ENCODE peak calls at places on chromosomes 11 and 22, in ten cellular contexts. L is AG04450, T is mammary epithelial cell, Y is tibial artery, R is psoas muscle, J is dorsolateral prefrontal cortex, D is cardiac fibroblast, I is pancreas, M is fibroblast of lung, N is astrocyte of the spinal cord. C is an unnamed sample.
A peak's percentile ranks its signal among the peaks of the same experiment; 100 is the strongest.

GRCh38 chr22:32760815-32761214 is 40.7 kb upstream of the TIMP3 start:
- DNase-seq in L (no peak), T (no peak), Y (peak; percentile 60), R (no peak), J (no peak), D (no peak), I (no peak), M (no peak), N (no peak), C (no peak)

GRCh38 chr22:41782316-41782715 is 18.2 kb upstream of the CCDC134 start:
- DNase-seq in L (no peak), T (no peak), Y (no peak), R (no peak), J (no peak), D (no peak), I (no peak), M (no peak), N (no peak), C (no peak)

GRCh38 chr11:11558352-11558751 is 63.5 kb downstream of the GALNT18 start:
- DNase-seq in L (no peak), T (peak; percentile 47), Y (no peak), R (no peak), J (no peak), D (no peak), I (no peak), M (no peak), N (no peak), C (no peak)

GRCh38 chr11:94650756-94651155 is 83.6 kb downstream of the PIWIL4 start:
- DNase-seq in L (peak; percentile 44), T (no peak), Y (peak; percentile 57), R (peak; percentile 72), J (no peak), D (peak; percentile 87), I (peak; percentile 13), M (peak; percentile 71), N (peak; percentile 19), C (peak; percentile 73)

GRCh38 chr22:23383491-23384450 is 196.3 kb downstream of the IGLL1 start:
- DNase-seq in L (no peak), T (no peak), Y (peak; percentile 33), R (no peak), J (no peak), D (peak; percentile 14), I (no peak), M (no peak), N (no peak), C (peak; percentile 14)

GRCh38 chr22:39839917-39840510 is 53.5 kb downstream of the ENTHD1 start:
- DNase-seq in L (no peak), T (no peak), Y (no peak), R (no peak), J (no peak), D (no peak), I (no peak), M (no peak), N (no peak), C (no peak)

GRCh38 chr11:33262016-33262638 is 4.9 kb downstream of the HIPK3 start:
- DNase-seq in L (no peak), T (no peak), Y (no peak), R (no peak), J (no peak), D (no peak), I (no peak), M (peak; percentile 17), N (peak; percentile 19), C (peak; percentile 27)

GRCh38 chr11:131195801-131196517 is 174.5 kb upstream of the NTM start:
- DNase-seq in L (peak; percentile 11), T (no peak), Y (no peak), R (no peak), J (no peak), D (peak; percentile 56), I (peak; percentile 46), M (peak; percentile 50), N (peak; percentile 37), C (peak; percentile 48)

GRCh38 chr11:62546937-62547625 is 475 bp upstream of the AHNAK start:
- DNase-seq in L (no peak), T (peak; percentile 72), Y (no peak), R (no peak), J (no peak), D (peak; percentile 37), I (no peak), M (peak; percentile 57), N (peak; percentile 67), C (peak; percentile 42)
- H3K4me3 ChIP-seq in L (peak overlapping the region; percentile 98), T (peak overlapping the region; percentile 91), Y (peak overlapping the region; percentile 87), R (peak overlapping the region; percentile 91), J (peak overlapping the region; percentile 67), D (peak overlapping the region; percentile 95), I (peak overlapping the region; percentile 43), M (peak overlapping the region; percentile 71), N (peak overlapping the region; percentile 91), C (peak overlapping the region; percentile 73)

GRCh38 chr22:50192056-50192824 is 6.5 kb downstream of the TRABD start:
- DNase-seq in L (no peak), T (peak; percentile 32), Y (no peak), R (peak; percentile 10), J (no peak), D (no peak), I (peak; percentile 68), M (no peak), N (no peak), C (no peak)

GRCh38 chr22:50191041-50191740 is 5.5 kb downstream of the TRABD start:
- DNase-seq in L (no peak), T (no peak), Y (no peak), R (peak; percentile 41), J (no peak), D (peak; percentile 32), I (no peak), M (no peak), N (no peak), C (no peak)

GRCh38 chr22:50189184-50189848 is 3.6 kb downstream of the TRABD start:
- DNase-seq in L (no peak), T (no peak), Y (no peak), R (peak; percentile 44), J (no peak), D (no peak), I (peak; percentile 74), M (no peak), N (no peak), C (no peak)

GRCh38 chr22:50189849-50190181 is 4.1 kb downstream of the TRABD start:
- DNase-seq in L (no peak), T (no peak), Y (no peak), R (no peak), J (no peak), D (no peak), I (no peak), M (peak; percentile 33), N (no peak), C (no peak)

DNA sequence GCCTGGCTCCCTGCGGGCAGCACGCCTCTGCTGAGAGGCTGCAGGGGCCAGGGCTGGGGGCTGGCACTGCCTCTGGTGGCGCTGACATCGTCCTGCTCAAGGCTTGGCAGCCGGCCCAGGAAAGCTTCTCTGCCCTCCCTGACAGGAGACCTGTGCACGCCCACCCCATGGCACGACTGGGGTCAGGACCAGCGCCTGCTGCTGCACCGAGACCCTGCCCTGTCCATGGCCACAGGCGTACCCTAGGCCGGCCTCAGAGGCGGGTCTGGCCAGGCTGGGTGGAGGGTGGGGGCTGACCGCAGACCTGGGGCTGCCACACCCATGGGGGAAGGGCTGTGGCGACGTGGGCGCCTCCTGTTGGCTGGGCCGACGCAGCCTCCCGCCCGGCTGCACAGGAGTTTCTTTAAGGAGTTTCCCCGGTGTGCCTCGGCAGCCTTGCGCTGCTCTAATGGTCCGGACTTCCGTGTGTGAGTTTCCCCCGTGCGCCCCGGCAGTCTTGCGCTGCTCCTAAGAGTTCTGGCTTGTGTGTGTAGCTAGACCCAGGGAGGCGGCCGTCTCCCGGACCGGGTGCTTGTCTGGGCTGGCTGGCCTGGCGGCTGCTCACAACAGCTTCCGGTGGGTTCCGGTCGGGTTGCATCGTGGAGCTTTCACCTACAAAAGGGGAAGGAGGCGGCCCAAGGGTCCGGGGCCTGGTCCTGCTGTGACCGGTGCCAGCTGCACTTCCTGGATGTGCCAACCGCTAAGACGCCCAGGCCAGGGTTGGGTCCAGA is 4.7 kb downstream of the TRABD start:
- DNase-seq in L (no peak), T (peak; percentile 78), Y (peak; percentile 56), R (peak; percentile 80), J (no peak), D (peak; percentile 68), I (peak; percentile 80), M (peak; percentile 61), N (peak; percentile 55), C (peak; percentile 56)
- TF ChIP-seq CTCF in L (peak; percentile 24), T (peak; percentile 3), Y (peak; percentile 9), R (no peak), J (no peak), D (peak; percentile 19), I (no peak), M (peak; percentile 35), N (peak; percentile 50), C (peak; percentile 26)

DNA sequence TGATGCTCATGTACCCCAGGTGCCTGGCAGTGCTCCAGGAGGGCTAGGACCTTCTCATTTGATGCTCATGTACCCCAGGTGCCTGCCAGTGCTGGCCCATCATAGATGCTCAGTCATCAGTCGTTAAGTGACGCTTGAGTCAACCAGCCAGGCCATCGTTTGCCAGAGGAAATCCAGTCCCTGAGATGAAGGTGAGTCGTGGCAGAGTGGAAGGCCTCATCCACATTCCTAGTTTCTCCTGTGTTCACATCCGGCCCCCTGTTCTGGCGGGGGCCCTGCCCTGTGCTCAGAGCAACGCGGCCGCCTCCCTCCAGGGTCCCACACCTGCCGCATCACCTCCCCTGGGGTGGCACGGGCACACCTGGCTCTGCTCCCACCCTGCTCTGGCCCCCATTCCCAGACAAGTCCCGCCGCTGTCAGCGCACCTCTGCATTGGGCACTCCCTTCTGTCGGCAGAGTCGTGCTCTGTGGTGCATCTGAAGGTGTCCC is 279.9 kb downstream of the BRD1 start:
- DNase-seq in L (no peak), T (no peak), Y (peak; percentile 9), R (no peak), J (peak; percentile 6), D (no peak), I (no peak), M (no peak), N (no peak), C (no peak)
- H3K4me3 ChIP-seq in L (no peak overlapping the region), T (no peak overlapping the region), Y (no peak overlapping the region), R (no peak overlapping the region), J (no peak overlapping the region), D (no peak overlapping the region), I (no peak overlapping the region), M (no peak overlapping the region), N (no peak overlapping the region), C (no peak overlapping the region)

GRCh38 chr11:78735711-78736110 is 161.0 kb upstream of the NARS2 start:
- DNase-seq in L (no peak), T (no peak), Y (no peak), R (no peak), J (no peak), D (no peak), I (no peak), M (no peak), N (no peak), C (no peak)

GRCh38 chr11:78741794-78742193 is 167.1 kb upstream of the NARS2 start:
- DNase-seq in L (no peak), T (no peak), Y (no peak), R (no peak), J (no peak), D (no peak), I (no peak), M (no peak), N (no peak), C (no peak)

GRCh38 chr11:78740175-78741161 is 165.8 kb upstream of the NARS2 start:
- DNase-seq in L (no peak), T (no peak), Y (no peak), R (no peak), J (no peak), D (no peak), I (no peak), M (no peak), N (no peak), C (no peak)

GRCh38 chr11:78742430-78742829 is 167.8 kb upstream of the NARS2 start:
- DNase-seq in L (no peak), T (peak; percentile 54), Y (no peak), R (peak; percentile 35), J (no peak), D (no peak), I (peak; percentile 86), M (peak; percentile 30), N (peak; percentile 35), C (no peak)

GRCh38 chr11:78737891-78738290 is 163.2 kb upstream of the NARS2 start:
- DNase-seq in L (peak; percentile 6), T (no peak), Y (no peak), R (no peak), J (no peak), D (no peak), I (no peak), M (no peak), N (peak; percentile 36), C (no peak)
- TF ChIP-seq CTCF in L (no peak), T (no peak), Y (no peak), R (no peak), J (no peak), D (no peak), I (no peak), M (no peak), N (no peak), C (no peak)

C was measured in fibroblast of pulmonary artery.